ENCODE peak calls at places on chromosomes 5 and 9, in five cellular contexts. C, G, F, R and Y are unnamed samples.

GRCh38 chr9:92378825-92379535 is 25.4 kb downstream of the OGN start:
- DNase-seq in C (peak), G (no peak), F (no peak), R (no peak), Y (no peak)

GRCh38 chr9:104907278-104907951 is 20.5 kb downstream of the ABCA1 start:
- DNase-seq in C (no peak), G (no peak), F (no peak), R (no peak), Y (no peak)

GRCh38 chr9:124495105-124496074 is 11.8 kb downstream of the NR5A1 start:
- DNase-seq in C (no peak), G (no peak), F (no peak), R (no peak), Y (no peak)

GRCh38 chr9:84819446-84819845 is 149.9 kb downstream of the NTRK2 start:
- DNase-seq in C (no peak), G (no peak), F (no peak), R (no peak), Y (no peak)

GRCh38 chr9:101578378-101578777 is 16.4 kb downstream of the PPP3R2 start:
- DNase-seq in C (no peak), G (no peak), F (no peak), R (no peak), Y (no peak)

GRCh38 chr9:18404482-18405029 is 69.4 kb upstream of the ADAMTSL1 start:
- DNase-seq in C (no peak), G (no peak), F (no peak), R (no peak), Y (no peak)

GRCh38 chr5:51382759-51383493 is at the start of gene ISL1:
- DNase-seq in C (no peak), G (peak), F (no peak), R (no peak), Y (no peak)

GRCh38 chr9:137117269-137117731 is 2.8 kb upstream of the DPP7 start:
- DNase-seq in C (no peak), G (no peak), F (no peak), R (no peak), Y (no peak)

GRCh38 chr9:112112519-112112918 is 62.6 kb downstream of the SUSD1 start:
- DNase-seq in C (peak), G (peak), F (no peak), R (no peak), Y (no peak)

GRCh38 chr9:14211564-14211963 is 102.4 kb downstream of the NFIB start:
- DNase-seq in C (no peak), G (no peak), F (no peak), R (no peak), Y (no peak)
- TF ChIP-seq CTCF in C (no peak), G (no peak), F (no peak), R (no peak), Y (no peak)

GRCh38 chr5:115377468-115378217 is 81.2 kb upstream of the CCDC112 start:
- DNase-seq in C (peak), G (no peak), F (no peak), R (no peak), Y (no peak)
- TF ChIP-seq CTCF in C (peak), G (peak), F (no peak), R (no peak), Y (no peak)

GRCh38 chr5:18285257-18285656 is 651.0 kb downstream of the TAF11L14 start:
- DNase-seq in C (no peak), G (no peak), F (no peak), R (no peak), Y (no peak)

GRCh38 chr5:18276939-18277338 is 642.7 kb downstream of the TAF11L14 start:
- DNase-seq in C (no peak), G (no peak), F (no peak), R (no peak), Y (no peak)

DNA sequence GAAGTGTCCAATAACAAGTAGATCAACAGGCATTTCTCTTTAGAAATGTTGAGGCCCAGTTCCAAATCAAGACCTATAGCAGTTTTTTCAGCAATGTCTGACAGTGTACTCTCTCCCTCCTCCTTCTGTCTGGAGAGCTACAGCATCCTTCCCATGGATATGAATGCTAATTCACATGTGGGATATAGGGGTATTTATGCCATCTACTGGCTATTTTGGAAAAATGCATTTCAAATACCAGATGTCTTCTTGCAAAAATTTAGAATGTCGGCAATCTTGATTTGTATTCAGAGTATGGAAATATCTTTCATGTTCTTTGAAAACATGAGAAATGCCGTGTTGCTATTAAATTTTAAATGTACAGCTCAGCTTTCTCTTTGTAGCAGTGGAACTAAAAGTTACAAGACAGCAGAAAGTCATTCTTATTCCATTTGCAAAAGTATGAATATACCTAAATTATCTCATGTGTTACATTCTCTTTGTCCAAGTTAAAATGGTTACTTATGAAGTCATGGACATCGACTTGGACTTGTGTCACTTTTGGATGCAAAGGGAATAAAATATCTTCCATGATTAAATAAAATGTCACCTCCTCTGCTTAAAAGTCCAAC is 647.8 kb downstream of the TAF11L14 start:
- DNase-seq in C (peak), G (no peak), F (no peak), R (no peak), Y (no peak)
- TF ChIP-seq CTCF in C (peak), G (no peak), F (no peak), R (peak), Y (peak)

DNA sequence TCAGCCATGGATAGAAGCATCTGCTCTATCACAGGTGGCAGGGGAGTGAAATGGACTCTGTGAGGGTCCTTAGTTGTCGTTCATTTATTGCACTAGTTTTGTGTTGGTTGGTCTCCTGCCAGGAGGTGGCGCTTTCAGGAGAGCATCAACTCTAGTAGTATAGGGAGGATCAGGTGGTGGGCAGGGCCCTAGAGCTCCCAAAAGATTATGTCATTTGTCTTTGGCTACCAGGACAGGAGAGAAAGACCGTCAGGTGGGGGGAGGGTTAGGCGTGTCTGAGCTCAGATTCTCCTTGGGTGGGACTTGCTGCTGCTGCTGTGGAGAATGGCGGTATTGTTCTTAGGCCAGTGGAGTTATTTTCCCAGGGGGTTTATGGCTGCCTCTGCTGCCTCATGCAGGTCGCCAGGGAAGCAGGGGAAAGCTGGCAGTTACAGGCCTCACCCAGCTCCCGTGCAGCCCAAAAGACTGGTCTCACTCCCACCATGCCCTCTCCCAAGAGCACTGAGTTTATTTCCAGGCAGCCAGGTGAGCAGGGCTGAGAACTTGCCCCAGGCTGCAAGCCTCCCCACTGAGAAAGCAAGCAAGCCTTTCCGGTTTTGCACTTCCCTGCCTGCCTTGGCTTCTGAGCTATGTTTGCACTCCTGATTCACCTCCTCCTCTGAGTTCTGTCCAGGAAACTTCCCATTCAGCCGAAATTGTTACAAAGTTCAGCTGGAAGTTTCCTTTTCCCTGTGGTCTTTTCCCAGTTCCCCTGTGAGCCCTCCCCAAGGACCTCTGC is 317.3 kb downstream of the TAF11L14 start:
- DNase-seq in C (no peak), G (no peak), F (no peak), R (no peak), Y (no peak)
- TF ChIP-seq CTCF in C (no peak), G (no peak), F (no peak), R (peak), Y (no peak)

GRCh38 chr5:163350083-163350482 is 87.3 kb upstream of the CCNG1 start:
- DNase-seq in C (no peak), G (no peak), F (no peak), R (no peak), Y (no peak)
- TF ChIP-seq CTCF in C (no peak), G (no peak), F (no peak), R (peak), Y (no peak)

DNA sequence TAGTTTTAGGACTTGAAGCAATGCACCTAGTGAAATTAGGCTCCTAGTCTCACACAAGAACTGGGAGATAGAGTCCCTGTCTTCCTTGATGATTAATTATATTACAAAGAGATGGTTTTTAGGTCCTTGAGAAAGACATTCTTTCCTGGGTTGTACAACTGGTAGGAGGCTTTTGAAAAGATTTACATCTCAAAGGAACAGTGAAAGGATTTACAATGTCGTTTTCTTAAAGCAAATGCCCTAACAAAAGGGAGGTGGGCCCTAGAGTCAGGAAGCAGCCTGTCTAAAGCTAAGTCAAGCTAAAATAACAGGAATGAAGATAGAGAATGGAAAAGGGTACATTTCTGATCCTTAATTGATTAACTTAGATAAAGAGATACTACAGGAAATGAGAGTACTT is 102.2 kb upstream of the IL7R start:
- DNase-seq in C (no peak), G (no peak), F (no peak), R (no peak), Y (no peak)
- TF ChIP-seq CTCF in C (no peak), G (no peak), F (no peak), R (no peak), Y (no peak)